ENCODE peak calls at places on chromosomes 6 and 20, in four cellular contexts. R is lung microvascular endothelial cell, I is HCEC 1CT, D is M059J. M is an unnamed sample.

GRCh38 chr6:121726596-121726995 is 291.1 kb downstream of the GJA1 start:
- DNase-seq in D (no peak), I (peak), R (peak), M (no peak)

GRCh38 chr6:139825935-139826374 is 451.5 kb upstream of the CITED2 start:
- DNase-seq in R (no peak), D (no peak), I (no peak), M (no peak)

GRCh38 chr6:44667668-44668390 is 280.3 kb downstream of the CDC5L start:
- DNase-seq in R (peak), D (peak), I (no peak), M (no peak)

GRCh38 chr20:50532231-50532630 is 22.0 kb downstream of the PTPN1 start:
- DNase-seq in I (no peak), D (no peak), R (no peak), M (no peak)

GRCh38 chr6:14921170-14921569 is 324.7 kb upstream of the JARID2 start:
- DNase-seq in R (peak), I (no peak), D (peak), M (no peak)

GRCh38 chr20:43432498-43432897 is 25.2 kb upstream of the SRSF6 start:
- DNase-seq in D (peak), R (no peak), I (no peak), M (no peak)

GRCh38 chr6:80457044-80457933 is 350.8 kb downstream of the BCKDHB start:
- DNase-seq in D (peak), R (peak), I (peak), M (peak)

GRCh38 chr20:52311209-52311794 is 119.7 kb upstream of the ZFP64 start:
- DNase-seq in I (no peak), R (no peak), D (no peak), M (no peak)

GRCh38 chr6:141370438-141370837 is 762.3 kb upstream of the GJE1 start:
- DNase-seq in R (no peak), D (no peak), I (no peak), M (no peak)

GRCh38 chr6:38033442-38033982 is 214.0 kb downstream of the ZFAND3 start:
- DNase-seq in R (no peak), D (no peak), I (no peak), M (no peak)

GRCh38 chr6:104682722-104683643 is 176.7 kb downstream of the HACE1 start:
- DNase-seq in D (peak), R (peak), I (peak), M (peak)

GRCh38 chr6:26286168-26286854 is 78.7 kb upstream of the BTN3A2 start:
- DNase-seq in D (peak), I (peak), R (peak), M (peak)

GRCh38 chr6:43948527-43949450 is 178.5 kb downstream of the MRPL14 start:
- DNase-seq in I (no peak), D (peak), R (no peak), M (no peak)

GRCh38 chr6:67698534-67698933 is 936.5 kb upstream of the ADGRB3 start:
- DNase-seq in D (peak), R (no peak), I (no peak), M (no peak)

GRCh38 chr6:144119376-144119775 is 24.0 kb upstream of the SF3B5 start:
- DNase-seq in D (peak), R (no peak), I (no peak), M (no peak)

GRCh38 chr6:9875605-9876353 is 539.1 kb downstream of the TFAP2A start:
- DNase-seq in R (no peak), I (no peak), D (peak), M (no peak)

M was measured in RKO.